ENCODE peak calls at places on chromosomes 5 and 9, in four cellular contexts. One of them, this sample, is unnamed.

GRCh38 chr9:18424132-18424531 is 49.8 kb upstream of the ADAMTSL1 start:
- DNase-seq in H1: no peak
- DNase-seq in GM12878: no peak
- DNase-seq in HepG2: no peak
- DNase-seq in this sample: no peak

GRCh38 chr5:137617806-137618205 is 118.1 kb downstream of the KLHL3 start:
- DNase-seq in H1: no peak
- DNase-seq in GM12878: no peak
- DNase-seq in HepG2: no peak
- DNase-seq in this sample: no peak

GRCh38 chr9:15211994-15212501 is 95.0 kb downstream of the TTC39B start:
- DNase-seq in HepG2: peak
- DNase-seq in GM12878: no peak
- DNase-seq in H1: no peak
- DNase-seq in this sample: no peak

GRCh38 chr9:80648336-80648735 is 1041.0 kb downstream of the TLE1 start:
- DNase-seq in H1: no peak
- DNase-seq in GM12878: no peak
- DNase-seq in HepG2: no peak
- DNase-seq in this sample: no peak

GRCh38 chr5:56838409-56839039 is 23.2 kb downstream of the MAP3K1 start:
- DNase-seq in GM12878: peak
- DNase-seq in HepG2: peak
- DNase-seq in H1: no peak
- DNase-seq in this sample: no peak

GRCh38 chr5:147190236-147190815 is 44.5 kb upstream of the STK32A start:
- DNase-seq in HepG2: no peak
- DNase-seq in GM12878: no peak
- DNase-seq in H1: no peak
- DNase-seq in this sample: no peak

GRCh38 chr5:122019936-122020590 is 58.0 kb downstream of the LOX start:
- DNase-seq in HepG2: no peak
- DNase-seq in H1: no peak
- DNase-seq in GM12878: no peak
- DNase-seq in this sample: no peak

GRCh38 chr5:73783823-73784222 is 157.8 kb downstream of the ARHGEF28 start:
- DNase-seq in GM12878: no peak
- DNase-seq in HepG2: peak
- DNase-seq in H1: no peak
- DNase-seq in this sample: no peak

GRCh38 chr5:38595149-38595725 is 38.8 kb upstream of the LIFR start:
- DNase-seq in HepG2: no peak
- DNase-seq in GM12878: no peak
- DNase-seq in H1: no peak
- DNase-seq in this sample: no peak

GRCh38 chr9:73348485-73348884 is 196.8 kb downstream of the ANXA1 start:
- DNase-seq in HepG2: no peak
- DNase-seq in H1: no peak
- DNase-seq in GM12878: no peak
- DNase-seq in this sample: no peak

GRCh38 chr5:62790348-62790747 is 211.7 kb downstream of the LRRC70 start:
- DNase-seq in GM12878: no peak
- DNase-seq in H1: no peak
- DNase-seq in HepG2: peak
- DNase-seq in this sample: no peak

GRCh38 chr9:128138001-128138400 is 10.5 kb upstream of the PTGES2 start:
- DNase-seq in HepG2: no peak
- DNase-seq in H1: no peak
- DNase-seq in GM12878: no peak
- DNase-seq in this sample: no peak

GRCh38 chr9:128142061-128142460 is 7.2 kb upstream of the LCN2 start:
- DNase-seq in HepG2: no peak
- DNase-seq in H1: no peak
- DNase-seq in GM12878: no peak
- DNase-seq in this sample: no peak

GRCh38 chr9:128141604-128142003 is 7.6 kb upstream of the LCN2 start:
- DNase-seq in H1: no peak
- DNase-seq in GM12878: no peak
- DNase-seq in HepG2: no peak
- DNase-seq in this sample: no peak

GRCh38 chr9:128139621-128140020 is 9.6 kb upstream of the LCN2 start:
- DNase-seq in HepG2: no peak
- DNase-seq in GM12878: no peak
- DNase-seq in H1: no peak
- DNase-seq in this sample: no peak

GRCh38 chr9:128136816-128137793 is 9.6 kb upstream of the PTGES2 start:
- DNase-seq in HepG2: no peak
- DNase-seq in GM12878: no peak
- DNase-seq in H1: no peak
- DNase-seq in this sample: no peak
- TF ChIP-seq TCF12 in HepG2: no peak
- TF ChIP-seq TCF12 in GM12878: no peak
- TF ChIP-seq TCF12 in H1: no peak
- TF ChIP-seq TCF12 in this sample: no peak

DNA sequence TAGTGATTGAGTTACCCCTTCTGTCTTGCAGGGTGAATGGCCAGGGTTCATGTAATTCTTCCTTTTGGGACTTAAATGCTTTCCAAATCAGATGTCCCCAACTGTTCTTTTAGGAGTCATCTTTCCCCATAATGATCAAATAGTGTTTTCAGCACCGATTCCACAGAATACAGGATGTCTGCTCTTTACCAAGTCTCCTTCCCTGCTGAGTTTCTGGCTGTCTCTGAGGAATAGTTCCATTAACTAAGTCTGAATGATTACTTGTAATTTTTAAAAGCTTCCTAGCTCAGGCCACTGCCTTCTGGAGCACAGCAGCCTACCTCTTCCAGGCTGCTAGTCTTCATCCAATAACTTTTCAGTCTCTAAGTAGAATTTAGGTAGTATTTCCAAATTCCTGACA is 630.7 kb upstream of the ZNF608 start:
- DNase-seq in H1: no peak
- DNase-seq in HepG2: no peak
- DNase-seq in GM12878: no peak
- DNase-seq in this sample: no peak
- TF ChIP-seq TAF1 in H1: no peak
- TF ChIP-seq TAF1 in HepG2: no peak
- TF ChIP-seq TAF1 in GM12878: no peak
- TF ChIP-seq TAF1 in this sample: no peak

GRCh38 chr5:117680421-117680820 is 1105.8 kb upstream of the SEMA6A start:
- DNase-seq in H1: no peak
- DNase-seq in GM12878: no peak
- DNase-seq in HepG2: no peak
- DNase-seq in this sample: no peak
- TF ChIP-seq TCF12 in H1: no peak
- TF ChIP-seq TCF12 in GM12878: no peak
- TF ChIP-seq TCF12 in HepG2: no peak
- TF ChIP-seq TCF12 in this sample: no peak

GRCh38 chr5:153802419-153802818 is 236.3 kb downstream of the FAM114A2 start:
- DNase-seq in GM12878: no peak
- DNase-seq in HepG2: no peak
- DNase-seq in H1: no peak
- DNase-seq in this sample: no peak

GRCh38 chr5:153809181-153809580 is 229.5 kb downstream of the FAM114A2 start:
- DNase-seq in H1: no peak
- DNase-seq in GM12878: no peak
- DNase-seq in HepG2: no peak
- DNase-seq in this sample: no peak

GRCh38 chr5:153807796-153808195 is 230.9 kb downstream of the FAM114A2 start:
- DNase-seq in H1: no peak
- DNase-seq in HepG2: no peak
- DNase-seq in GM12878: no peak
- DNase-seq in this sample: no peak
- TF ChIP-seq TAF1 in H1: no peak
- TF ChIP-seq TAF1 in HepG2: no peak
- TF ChIP-seq TAF1 in GM12878: no peak
- TF ChIP-seq TAF1 in this sample: no peak

GRCh38 chr5:7869474-7870136 is 657 bp downstream of the MTRR start:
- DNase-seq in H1: no peak
- DNase-seq in HepG2: no peak
- DNase-seq in GM12878: no peak
- DNase-seq in this sample: peak
- TF ChIP-seq TCF12 in H1: no peak
- TF ChIP-seq TCF12 in HepG2: no peak
- TF ChIP-seq TCF12 in GM12878: no peak
- TF ChIP-seq TCF12 in this sample: no peak

DNA sequence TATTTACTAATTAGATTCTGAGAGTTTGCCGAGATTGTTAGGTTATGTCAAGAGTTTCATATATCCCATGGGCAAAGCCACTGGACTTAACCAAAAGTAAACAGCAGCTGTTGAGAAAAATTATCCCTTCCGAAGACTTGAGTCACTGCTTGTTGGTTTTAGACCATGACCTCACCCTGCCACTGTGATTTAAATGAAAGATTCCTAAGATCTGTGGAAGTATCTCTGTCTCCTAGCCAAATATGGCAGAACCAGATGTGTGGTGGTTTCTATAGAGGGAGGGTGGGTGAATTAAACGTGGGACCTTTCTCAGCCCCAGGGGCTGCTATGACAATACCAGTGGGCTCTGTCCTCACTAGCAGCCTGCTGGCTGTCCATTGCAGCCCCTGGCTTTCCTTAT is 19.3 kb downstream of the DMRT3 start:
- DNase-seq in H1: no peak
- DNase-seq in HepG2: no peak
- DNase-seq in GM12878: no peak
- DNase-seq in this sample: no peak
- TF ChIP-seq TAF1 in H1: no peak
- TF ChIP-seq TAF1 in HepG2: no peak
- TF ChIP-seq TAF1 in GM12878: no peak
- TF ChIP-seq TAF1 in this sample: no peak

GRCh38 chr5:100520348-100520747 is 14.8 kb upstream of the FAM174A start:
- DNase-seq in HepG2: no peak
- DNase-seq in GM12878: no peak
- DNase-seq in H1: peak
- DNase-seq in this sample: no peak

GRCh38 chr5:100518377-100518776 is 16.8 kb upstream of the FAM174A start:
- DNase-seq in GM12878: no peak
- DNase-seq in HepG2: no peak
- DNase-seq in H1: no peak
- DNase-seq in this sample: no peak

GRCh38 chr5:100516285-100516684 is 18.9 kb upstream of the FAM174A start:
- DNase-seq in H1: no peak
- DNase-seq in GM12878: peak
- DNase-seq in HepG2: no peak
- DNase-seq in this sample: no peak

GRCh38 chr5:100519075-100519474 is 16.1 kb upstream of the FAM174A start:
- DNase-seq in HepG2: no peak
- DNase-seq in GM12878: no peak
- DNase-seq in H1: no peak
- DNase-seq in this sample: no peak

DNA sequence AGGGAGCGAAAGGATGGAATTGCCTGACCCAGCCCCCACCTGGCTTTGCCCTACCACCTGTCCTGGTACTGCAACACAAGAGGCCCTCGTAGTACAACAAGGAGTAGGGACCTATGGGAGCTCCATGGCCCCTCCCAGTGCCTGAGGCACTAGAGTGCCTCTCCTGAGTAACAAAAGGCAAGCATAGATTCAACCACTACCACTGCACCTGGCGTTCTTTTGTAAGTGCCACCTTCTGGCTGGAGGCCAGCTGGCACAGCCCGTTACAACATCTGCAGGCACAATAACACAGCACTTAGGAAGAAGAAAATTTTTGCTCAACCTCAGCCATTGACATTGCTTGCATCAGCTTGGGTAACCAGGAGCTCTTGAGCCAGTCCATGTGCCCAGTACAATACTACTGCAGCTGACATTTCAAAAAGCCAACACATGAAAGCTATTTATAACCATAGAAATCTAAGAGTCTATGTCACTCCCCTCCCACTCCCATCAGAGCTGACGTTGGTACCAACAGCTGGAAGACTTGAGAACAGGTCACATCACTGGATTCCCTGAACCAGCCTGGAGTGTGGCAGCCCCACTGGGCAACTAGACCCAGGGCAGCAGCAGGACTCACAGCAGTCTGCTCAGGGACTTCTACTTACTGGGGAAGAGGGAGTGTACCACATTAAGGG is 17.7 kb upstream of the FAM174A start:
- DNase-seq in GM12878: no peak
- DNase-seq in HepG2: no peak
- DNase-seq in H1: no peak
- DNase-seq in this sample: no peak
- TF ChIP-seq TCF12 in GM12878: no peak
- TF ChIP-seq TCF12 in HepG2: no peak
- TF ChIP-seq TCF12 in H1: peak
- TF ChIP-seq TCF12 in this sample: no peak

GRCh38 chr5:99639905-99640304 is 711.1 kb upstream of the CHD1 start:
- DNase-seq in H1: no peak
- DNase-seq in GM12878: no peak
- DNase-seq in HepG2: peak
- DNase-seq in this sample: no peak
- TF ChIP-seq TAF1 in H1: no peak
- TF ChIP-seq TAF1 in GM12878: no peak
- TF ChIP-seq TAF1 in HepG2: no peak
- TF ChIP-seq TAF1 in this sample: no peak